ENCODE peak calls at places on chromosomes 2 and 18, in four cellular contexts. C, K, Q and F are unnamed samples.

GRCh38 chr2:200713704-200714064 is 98.0 kb upstream of the BZW1 start:
- DNase-seq in C (no peak), K (no peak), Q (no peak), F (no peak)

GRCh38 chr18:34880403-34880802 is 160.8 kb upstream of the MAPRE2 start:
- DNase-seq in K (no peak), Q (no peak), C (no peak), F (no peak)

GRCh38 chr18:37464287-37464686 is 101.3 kb downstream of the CELF4 start:
- DNase-seq in C (no peak), K (no peak), Q (no peak), F (no peak)

GRCh38 chr18:75936862-75937261 is 509.4 kb upstream of the SMIM21 start:
- DNase-seq in K (no peak), Q (no peak), C (no peak), F (no peak)

GRCh38 chr2:188303363-188304031 is 11.8 kb downstream of the GULP1 start:
- DNase-seq in Q (no peak), C (peak), K (no peak), F (peak)

GRCh38 chr18:79867666-79868065 is 69.9 kb downstream of the KCNG2 start:
- DNase-seq in Q (no peak), K (no peak), C (no peak), F (no peak)

GRCh38 chr2:145563752-145564615 is 1044.1 kb upstream of the ZEB2 start:
- DNase-seq in Q (no peak), C (peak), K (peak), F (peak)

GRCh38 chr18:35436076-35436649 is 59.0 kb upstream of the ZNF396 start:
- DNase-seq in Q (no peak), C (peak), K (no peak), F (no peak)

GRCh38 chr2:72895759-72896281 is 8.6 kb downstream of the SPR start:
- DNase-seq in C (peak), Q (no peak), K (peak), F (no peak)

GRCh38 chr2:1620081-1620480 is 124.2 kb downstream of the PXDN start:
- DNase-seq in C (no peak), Q (no peak), K (no peak), F (no peak)

GRCh38 chr2:118539290-118539689 is 308.2 kb downstream of the EN1 start:
- DNase-seq in C (peak), Q (no peak), K (peak), F (peak)

GRCh38 chr2:233244818-233245217 is 6.7 kb upstream of the ATG16L1 start:
- DNase-seq in Q (no peak), K (peak), C (peak), F (peak)

GRCh38 chr2:45261746-45262145 is 252.5 kb upstream of the SIX2 start:
- DNase-seq in K (no peak), C (no peak), Q (no peak), F (no peak)

GRCh38 chr18:54973046-54973445 is 13.8 kb upstream of the CCDC68 start:
- DNase-seq in Q (no peak), K (peak), C (no peak), F (no peak)

GRCh38 chr2:71947809-71948208 is 199.9 kb downstream of the CYP26B1 start:
- DNase-seq in C (no peak), Q (no peak), K (no peak), F (no peak)

GRCh38 chr2:224716201-224716600 is at the start of gene CCDC195:
- DNase-seq in K (no peak), Q (no peak), C (no peak), F (no peak)

GRCh38 chr2:20391951-20392699 is 41.5 kb upstream of the PUM2 start:
- DNase-seq in K (peak), C (peak), Q (no peak), F (peak)

GRCh38 chr2:160194351-160194750 is 5.7 kb downstream of the ITGB6 start:
- DNase-seq in C (peak), Q (no peak), K (peak), F (peak)

GRCh38 chr2:198880421-198880820 is 577.3 kb downstream of the SATB2 start:
- DNase-seq in K (no peak), C (no peak), Q (no peak), F (no peak)

GRCh38 chr2:160063266-160063665 is 851 bp upstream of the PLA2R1 start:
- DNase-seq in K (no peak), Q (no peak), C (no peak), F (no peak)

GRCh38 chr2:129191530-129191929 is 787.9 kb upstream of the RAB6C start:
- DNase-seq in C (no peak), Q (no peak), K (peak), F (peak)

GRCh38 chr2:134306521-134306920 is 52.6 kb downstream of the MGAT5 start:
- DNase-seq in C (peak), Q (no peak), K (peak), F (peak)

GRCh38 chr2:216653931-216654365 is 20.7 kb downstream of the IGFBP2 start:
- DNase-seq in C (no peak), Q (no peak), K (no peak), F (no peak)

GRCh38 chr2:233865838-233866237 is 2.3 kb downstream of the MSL3B start:
- DNase-seq in K (no peak), C (peak), Q (no peak), F (no peak)

GRCh38 chr18:1585881-1586488 is 681.3 kb downstream of the ADCYAP1 start:
- DNase-seq in K (peak), C (peak), Q (peak), F (peak)

GRCh38 chr2:41836944-41837343 is 210.9 kb upstream of the PKDCC start:
- DNase-seq in Q (peak), K (peak), C (peak), F (peak)

GRCh38 chr2:58289029-58289428 is 47.9 kb upstream of the FANCL start:
- DNase-seq in Q (no peak), C (peak), K (peak), F (peak)

GRCh38 chr2:37934591-37935513 is 9.8 kb downstream of the RMDN2 start:
- DNase-seq in Q (no peak), K (no peak), C (no peak), F (no peak)

GRCh38 chr18:59502899-59503245 is 143.8 kb upstream of the LMAN1 start:
- DNase-seq in C (no peak), K (no peak), Q (no peak), F (no peak)

GRCh38 chr2:224983719-224984388 is 58.4 kb downstream of the DOCK10 start:
- DNase-seq in C (no peak), Q (peak), K (no peak), F (no peak)

GRCh38 chr2:55365303-55365702 is 54.4 kb downstream of the CCDC88A start:
- DNase-seq in C (no peak), K (no peak), Q (no peak), F (no peak)

GRCh38 chr2:72898263-72898906 is 11.2 kb downstream of the SPR start:
- DNase-seq in Q (no peak), C (no peak), K (no peak), F (no peak)

GRCh38 chr2:102253753-102254150 is 57.6 kb upstream of the IL1RL1 start:
- DNase-seq in Q (no peak), K (no peak), C (peak), F (no peak)
- TF ChIP-seq CTCF in Q (no peak), K (no peak), C (peak), F (no peak)

DNA sequence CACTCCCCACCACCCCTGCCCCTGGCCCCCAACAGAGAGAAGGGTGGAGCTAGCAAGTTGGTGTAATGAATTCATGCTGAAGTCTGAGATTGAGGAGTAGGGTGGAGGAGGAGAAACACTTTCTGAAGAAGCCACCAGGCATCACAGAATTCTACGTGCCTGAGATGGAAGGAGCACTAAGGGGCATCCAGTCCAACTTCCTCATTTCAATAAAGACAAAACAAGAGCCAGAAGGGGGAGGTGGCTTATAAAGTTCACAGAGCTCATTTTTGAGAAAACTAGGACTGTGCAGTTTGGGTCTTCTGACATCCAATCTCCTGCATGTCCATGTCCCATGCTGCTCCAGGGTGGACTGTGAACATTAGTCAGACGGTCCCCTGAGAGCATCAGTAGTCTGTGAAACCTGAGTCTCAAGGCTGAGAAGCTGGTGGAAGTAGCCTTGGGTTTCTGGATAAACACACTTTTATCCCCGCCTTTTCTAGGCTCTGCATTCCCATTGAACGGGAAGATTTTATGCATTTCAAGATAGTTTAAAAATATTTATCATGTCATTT is 77.7 kb downstream of the TRIM43 start:
- DNase-seq in C (no peak), Q (no peak), K (no peak), F (no peak)
- TF ChIP-seq CTCF in C (no peak), Q (no peak), K (no peak), F (no peak)

GRCh38 chr2:156394033-156394741 is 42.0 kb upstream of the GPD2 start:
- DNase-seq in C (no peak), K (no peak), Q (no peak), F (no peak)
- TF ChIP-seq CTCF in C (no peak), K (no peak), Q (no peak), F (no peak)

DNA sequence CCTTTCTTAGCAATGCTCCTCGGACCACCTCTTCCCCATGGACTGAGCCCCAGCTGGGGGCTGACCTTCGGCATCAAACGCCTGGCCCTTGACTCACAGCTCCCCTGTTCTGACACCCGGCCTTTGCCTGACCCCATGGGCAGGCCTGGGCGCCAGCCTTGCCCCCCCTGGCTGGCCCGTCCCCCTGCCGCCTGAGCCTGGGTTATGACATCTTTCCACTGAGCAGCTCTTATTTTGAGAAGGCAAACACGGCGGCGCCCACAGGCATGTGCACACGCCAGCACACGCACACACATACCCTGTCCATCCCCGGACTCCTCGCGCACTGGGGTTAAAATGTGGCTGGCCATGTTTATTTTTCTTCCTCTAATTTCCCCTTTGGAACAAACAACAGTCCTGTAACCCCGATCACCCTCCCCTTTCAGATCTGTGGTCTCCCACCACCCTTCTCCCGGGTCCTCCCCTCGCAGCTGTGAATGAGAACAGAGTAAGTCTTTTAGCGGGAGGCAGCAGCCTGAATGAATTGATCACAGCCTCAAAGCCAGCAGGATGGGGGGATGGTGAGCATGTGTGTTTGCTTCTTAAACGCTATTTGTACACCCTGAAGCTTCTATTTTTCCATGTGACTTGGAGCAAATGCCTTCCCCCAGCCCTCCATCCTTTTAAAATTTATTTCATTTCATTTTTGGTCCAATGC is 11.8 kb upstream of the ATOH8 start:
- DNase-seq in K (peak), C (peak), Q (peak), F (peak)
- TF ChIP-seq CTCF in K (no peak), C (no peak), Q (no peak), F (no peak)

GRCh38 chr2:75462714-75463113 is 98.0 kb downstream of the EVA1A start:
- DNase-seq in Q (no peak), C (no peak), K (no peak), F (no peak)

GRCh38 chr2:75466708-75467311 is 93.9 kb downstream of the EVA1A start:
- DNase-seq in C (peak), K (peak), Q (no peak), F (peak)

GRCh38 chr2:75460630-75461029 is 100.1 kb downstream of the EVA1A start:
- DNase-seq in C (no peak), Q (no peak), K (no peak), F (no peak)

GRCh38 chr2:75465317-75465998 is 95.3 kb downstream of the EVA1A start:
- DNase-seq in Q (no peak), C (peak), K (peak), F (peak)

GRCh38 chr2:75464348-75464946 is 96.3 kb downstream of the EVA1A start:
- DNase-seq in K (peak), C (peak), Q (no peak), F (peak)
- TF ChIP-seq CTCF in K (peak), C (peak), Q (peak), F (peak)

GRCh38 chr2:32168513-32168912 is 2.8 kb downstream of the SLC30A6 start:
- DNase-seq in C (no peak), Q (no peak), K (no peak), F (no peak)

GRCh38 chr2:32172870-32173269 is 7.2 kb downstream of the SLC30A6 start:
- DNase-seq in K (no peak), C (no peak), Q (no peak), F (no peak)
- TF ChIP-seq CTCF in K (no peak), C (no peak), Q (no peak), F (no peak)